ENCODE peak calls at places on chromosomes 3 and 15, in five cellular contexts. One of them, this sample, is unnamed.

GRCh38 chr3:151584603-151585002 is 123.7 kb upstream of the IGSF10 start:
- DNase-seq in GM12891: no peak
- DNase-seq in GM12878: peak
- DNase-seq in K562: no peak
- DNase-seq in HepG2: no peak
- DNase-seq in this sample: no peak

GRCh38 chr3:48402281-48402732 is 27.6 kb downstream of the PLXNB1 start:
- DNase-seq in K562: peak
- DNase-seq in GM12878: no peak
- DNase-seq in HepG2: no peak
- DNase-seq in GM12891: no peak
- DNase-seq in this sample: no peak

GRCh38 chr15:41233367-41233771 is 2.3 kb downstream of the CHP1 start:
- DNase-seq in GM12878: no peak
- DNase-seq in K562: peak
- DNase-seq in HepG2: peak
- DNase-seq in GM12891: no peak
- DNase-seq in this sample: no peak

GRCh38 chr3:105837143-105837740 is 31.6 kb downstream of the CBLB start:
- DNase-seq in GM12878: peak
- DNase-seq in K562: no peak
- DNase-seq in HepG2: no peak
- DNase-seq in GM12891: no peak
- DNase-seq in this sample: no peak

GRCh38 chr15:68374346-68374745 is 57.6 kb downstream of the ITGA11 start:
- DNase-seq in GM12891: no peak
- DNase-seq in K562: no peak
- DNase-seq in HepG2: no peak
- DNase-seq in GM12878: no peak
- DNase-seq in this sample: no peak

GRCh38 chr3:177673105-177673804 is 476.0 kb upstream of the TBL1XR1 start:
- DNase-seq in HepG2: no peak
- DNase-seq in GM12878: no peak
- DNase-seq in GM12891: no peak
- DNase-seq in K562: no peak
- DNase-seq in this sample: no peak

GRCh38 chr3:58793938-58794337 is 127.4 kb upstream of the FAM3D start:
- DNase-seq in GM12878: no peak
- DNase-seq in K562: no peak
- DNase-seq in GM12891: no peak
- DNase-seq in HepG2: peak
- DNase-seq in this sample: no peak

GRCh38 chr15:50854594-50855490 is 53.6 kb upstream of the AP4E1 start:
- DNase-seq in K562: no peak
- DNase-seq in HepG2: peak
- DNase-seq in GM12891: peak
- DNase-seq in GM12878: peak
- DNase-seq in this sample: no peak

GRCh38 chr3:19644405-19644804 is 289.6 kb downstream of the EFHB start:
- DNase-seq in HepG2: no peak
- DNase-seq in K562: no peak
- DNase-seq in GM12878: no peak
- DNase-seq in GM12891: no peak
- DNase-seq in this sample: no peak

GRCh38 chr15:51024735-51025453 is 69.8 kb downstream of the TNFAIP8L3 start:
- DNase-seq in K562: no peak
- DNase-seq in HepG2: no peak
- DNase-seq in GM12878: no peak
- DNase-seq in GM12891: no peak
- DNase-seq in this sample: no peak

GRCh38 chr3:143526016-143526540 is 322.2 kb downstream of the SLC9A9 start:
- DNase-seq in K562: no peak
- DNase-seq in GM12891: no peak
- DNase-seq in GM12878: no peak
- DNase-seq in HepG2: no peak
- DNase-seq in this sample: no peak

GRCh38 chr3:148158210-148158609 is 539.5 kb upstream of the AGTR1 start:
- DNase-seq in HepG2: no peak
- DNase-seq in GM12878: no peak
- DNase-seq in K562: no peak
- DNase-seq in GM12891: no peak
- DNase-seq in this sample: no peak

GRCh38 chr3:99246010-99246654 is 344.6 kb upstream of the DCBLD2 start:
- DNase-seq in GM12891: no peak
- DNase-seq in GM12878: no peak
- DNase-seq in HepG2: no peak
- DNase-seq in K562: no peak
- DNase-seq in this sample: no peak

GRCh38 chr3:82033186-82033585 is 271.7 kb upstream of the GBE1 start:
- DNase-seq in HepG2: no peak
- DNase-seq in K562: no peak
- DNase-seq in GM12891: no peak
- DNase-seq in GM12878: no peak
- DNase-seq in this sample: no peak

GRCh38 chr3:142886938-142887337 is 1.9 kb downstream of the PCOLCE2 start:
- DNase-seq in GM12891: no peak
- DNase-seq in GM12878: no peak
- DNase-seq in K562: peak
- DNase-seq in HepG2: no peak
- DNase-seq in this sample: no peak

GRCh38 chr15:58631319-58631718 is 118.2 kb downstream of the ADAM10 start:
- DNase-seq in K562: no peak
- DNase-seq in GM12878: no peak
- DNase-seq in GM12891: no peak
- DNase-seq in HepG2: no peak
- DNase-seq in this sample: no peak

GRCh38 chr3:82493858-82494257 is 732.4 kb upstream of the GBE1 start:
- DNase-seq in GM12878: no peak
- DNase-seq in GM12891: no peak
- DNase-seq in K562: no peak
- DNase-seq in HepG2: no peak
- DNase-seq in this sample: no peak

GRCh38 chr3:73284432-73284831 is 223.0 kb downstream of the EBLN2 start:
- DNase-seq in K562: no peak
- DNase-seq in GM12891: no peak
- DNase-seq in GM12878: no peak
- DNase-seq in HepG2: no peak
- DNase-seq in this sample: no peak

GRCh38 chr15:40852529-40852928 is 8.7 kb downstream of the SPINT1 start:
- DNase-seq in HepG2: no peak
- DNase-seq in GM12878: no peak
- DNase-seq in GM12891: no peak
- DNase-seq in K562: no peak
- DNase-seq in this sample: no peak

GRCh38 chr15:49273734-49274318 is 103.8 kb downstream of the GALK2 start:
- DNase-seq in K562: no peak
- DNase-seq in HepG2: no peak
- DNase-seq in GM12891: no peak
- DNase-seq in GM12878: no peak
- DNase-seq in this sample: no peak

GRCh38 chr3:172107403-172107802 is 68.0 kb downstream of the FNDC3B start:
- DNase-seq in K562: peak
- DNase-seq in HepG2: no peak
- DNase-seq in GM12891: peak
- DNase-seq in GM12878: peak
- DNase-seq in this sample: peak

GRCh38 chr3:99579246-99579645 is 59.1 kb upstream of the COL8A1 start:
- DNase-seq in K562: no peak
- DNase-seq in GM12878: no peak
- DNase-seq in GM12891: no peak
- DNase-seq in HepG2: peak
- DNase-seq in this sample: no peak

GRCh38 chr3:74443102-74443501 is 171.4 kb downstream of the CNTN3 start:
- DNase-seq in GM12891: no peak
- DNase-seq in HepG2: no peak
- DNase-seq in GM12878: no peak
- DNase-seq in K562: no peak
- DNase-seq in this sample: no peak

GRCh38 chr3:98657429-98657828 is 64.0 kb upstream of the CPOX start:
- DNase-seq in GM12878: no peak
- DNase-seq in K562: no peak
- DNase-seq in HepG2: no peak
- DNase-seq in GM12891: peak
- DNase-seq in this sample: peak

GRCh38 chr3:12944413-12944812 is 103.0 kb upstream of the RPL32 start:
- DNase-seq in GM12878: no peak
- DNase-seq in K562: no peak
- DNase-seq in GM12891: no peak
- DNase-seq in HepG2: no peak
- DNase-seq in this sample: no peak

GRCh38 chr3:157508461-157508860 is 5.2 kb upstream of the VEPH1 start:
- DNase-seq in K562: no peak
- DNase-seq in HepG2: no peak
- DNase-seq in GM12878: no peak
- DNase-seq in GM12891: no peak
- DNase-seq in this sample: no peak

GRCh38 chr3:111979689-111980025 is 831 bp downstream of the ABHD10 start:
- DNase-seq in HepG2: no peak
- DNase-seq in GM12891: no peak
- DNase-seq in K562: no peak
- DNase-seq in GM12878: no peak
- DNase-seq in this sample: no peak

GRCh38 chr3:195182470-195182795 is 88.5 kb downstream of the XXYLT1 start:
- DNase-seq in K562: peak
- DNase-seq in GM12878: no peak
- DNase-seq in HepG2: no peak
- DNase-seq in GM12891: no peak
- DNase-seq in this sample: no peak

GRCh38 chr15:86213888-86214287 is 134.2 kb downstream of the AGBL1 start:
- DNase-seq in K562: no peak
- DNase-seq in HepG2: no peak
- DNase-seq in GM12878: no peak
- DNase-seq in GM12891: no peak
- DNase-seq in this sample: no peak

GRCh38 chr3:174413057-174413912 is 445.8 kb upstream of the NAALADL2 start:
- DNase-seq in GM12891: no peak
- DNase-seq in K562: no peak
- DNase-seq in GM12878: no peak
- DNase-seq in HepG2: no peak
- DNase-seq in this sample: no peak

GRCh38 chr15:57334257-57334656 is 42.0 kb upstream of the CGNL1 start:
- DNase-seq in GM12878: no peak
- DNase-seq in K562: peak
- DNase-seq in GM12891: no peak
- DNase-seq in HepG2: no peak
- DNase-seq in this sample: no peak

GRCh38 chr3:63968612-63969350 is 54.5 kb downstream of the PSMD6 start:
- DNase-seq in HepG2: no peak
- DNase-seq in GM12878: no peak
- DNase-seq in K562: no peak
- DNase-seq in GM12891: no peak
- DNase-seq in this sample: no peak

GRCh38 chr3:63972987-63973386 is 50.3 kb downstream of the PSMD6 start:
- DNase-seq in GM12878: no peak
- DNase-seq in K562: no peak
- DNase-seq in GM12891: no peak
- DNase-seq in HepG2: no peak
- DNase-seq in this sample: no peak

GRCh38 chr3:63972196-63972595 is 51.1 kb downstream of the PSMD6 start:
- DNase-seq in K562: no peak
- DNase-seq in GM12891: no peak
- DNase-seq in GM12878: no peak
- DNase-seq in HepG2: no peak
- DNase-seq in this sample: no peak

GRCh38 chr3:63969866-63970265 is 53.4 kb downstream of the PSMD6 start:
- DNase-seq in GM12878: no peak
- DNase-seq in HepG2: no peak
- DNase-seq in GM12891: no peak
- DNase-seq in K562: no peak
- DNase-seq in this sample: no peak

GRCh38 chr3:63970596-63971468 is 52.5 kb downstream of the PSMD6 start:
- DNase-seq in GM12878: no peak
- DNase-seq in K562: no peak
- DNase-seq in HepG2: peak
- DNase-seq in GM12891: no peak
- DNase-seq in this sample: no peak
- TF ChIP-seq TAF1 in GM12878: no peak
- TF ChIP-seq TAF1 in K562: no peak
- TF ChIP-seq TAF1 in HepG2: no peak
- TF ChIP-seq TAF1 in GM12891: no peak
- TF ChIP-seq TAF1 in this sample: no peak

GRCh38 chr3:4741404-4742307 is 237.6 kb upstream of the BHLHE40 start:
- DNase-seq in GM12878: no peak
- DNase-seq in GM12891: no peak
- DNase-seq in HepG2: peak
- DNase-seq in K562: peak
- DNase-seq in this sample: no peak
- TF ChIP-seq POLR2A in GM12878: no peak
- TF ChIP-seq POLR2A in GM12891: no peak
- TF ChIP-seq POLR2A in HepG2: no peak
- TF ChIP-seq POLR2A in K562: peak
- TF ChIP-seq POLR2A in this sample: no peak

DNA sequence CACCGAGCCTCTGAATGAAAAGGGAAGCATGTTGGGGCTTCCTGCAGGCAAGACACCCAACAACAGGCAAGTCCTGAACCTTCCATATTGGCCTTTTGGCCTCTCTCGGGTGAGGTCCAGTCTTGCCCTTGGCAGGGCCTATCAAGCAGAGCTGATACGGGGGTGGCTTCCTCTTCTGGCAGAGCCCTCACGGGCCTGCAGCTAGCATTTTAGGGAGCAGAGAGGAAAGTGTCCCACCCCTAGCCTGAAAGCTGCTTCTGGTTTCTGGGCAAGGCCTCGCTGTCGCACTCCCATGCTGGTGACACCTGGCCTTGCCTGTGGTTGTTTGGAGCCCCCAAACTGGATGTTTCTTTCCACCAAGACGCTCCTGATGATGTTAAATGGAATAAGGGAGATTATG is 31.8 kb upstream of the CTSH start:
- DNase-seq in HepG2: no peak
- DNase-seq in GM12891: peak
- DNase-seq in K562: no peak
- DNase-seq in GM12878: no peak
- DNase-seq in this sample: peak
- TF ChIP-seq POLR2AphosphoS5 in HepG2: no peak
- TF ChIP-seq POLR2AphosphoS5 in GM12891: no peak
- TF ChIP-seq POLR2AphosphoS5 in K562: no peak
- TF ChIP-seq POLR2AphosphoS5 in GM12878: no peak
- TF ChIP-seq POLR2AphosphoS5 in this sample: no peak

DNA sequence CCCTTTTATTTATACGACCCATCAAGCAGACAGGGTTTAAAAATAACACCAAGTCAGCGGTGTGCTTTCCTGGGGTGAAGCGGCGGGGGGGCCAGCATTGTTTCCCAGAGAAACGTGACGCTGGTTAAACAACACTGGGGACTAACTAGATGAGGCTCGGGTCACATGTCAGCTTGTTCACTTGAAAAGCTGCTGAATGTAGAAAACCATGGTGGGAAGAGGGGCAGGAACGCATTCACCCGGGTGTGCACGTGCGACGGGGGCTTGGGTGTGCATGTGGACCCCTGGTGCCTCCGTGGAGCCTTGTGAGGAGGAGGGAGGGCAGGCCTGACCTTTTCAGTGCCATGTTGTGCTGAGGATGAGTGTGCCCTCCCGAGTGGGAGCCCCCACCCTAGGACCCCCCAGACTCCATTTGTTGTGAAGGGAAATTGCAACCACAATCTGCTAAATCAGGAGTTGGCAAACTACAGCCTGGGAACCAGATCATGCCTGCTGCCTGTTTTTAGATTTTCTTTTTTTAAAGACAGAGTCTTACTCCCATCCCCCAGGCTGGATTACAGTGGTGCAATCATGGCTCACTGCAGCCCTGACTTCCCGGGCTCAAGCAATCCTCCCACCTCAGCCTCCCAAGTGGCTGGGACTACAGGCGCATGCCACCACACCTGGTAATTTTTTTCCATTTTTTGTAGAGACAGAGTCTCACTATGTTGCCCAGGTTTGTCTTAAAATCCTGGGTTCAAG is 70.4 kb upstream of the CMTM7 start:
- DNase-seq in HepG2: no peak
- DNase-seq in GM12878: no peak
- DNase-seq in GM12891: no peak
- DNase-seq in K562: no peak
- DNase-seq in this sample: no peak
- TF ChIP-seq TAF1 in HepG2: no peak
- TF ChIP-seq TAF1 in GM12878: no peak
- TF ChIP-seq TAF1 in GM12891: no peak
- TF ChIP-seq TAF1 in K562: no peak
- TF ChIP-seq TAF1 in this sample: no peak

This sample was measured in GM12892.